ENCODE peak calls at places on chromosomes 11 and 22, in eight cellular contexts. Q is BJ, A is fibroblast of lung, H is A549, Z is left lung, I is tibial nerve, T is lower leg skin, J is astrocyte of the spinal cord. K is an unnamed sample.

GRCh38 chr11:12440565-12440964 is 63.2 kb downstream of the PARVA start:
- DNase-seq in Q (no peak), A (no peak), H (no peak), Z (no peak), I (no peak), T (no peak), J (no peak), K (no peak)

GRCh38 chr22:35455529-35455928 is 55.6 kb downstream of the MCM5 start:
- DNase-seq in Q (no peak), A (no peak), H (no peak), Z (no peak), I (no peak), T (no peak), J (no peak), K (no peak)

GRCh38 chr11:66100272-66101037 is 30.4 kb downstream of the PACS1 start:
- DNase-seq in Q (no peak), A (peak), H (peak), Z (peak), I (peak), T (peak), J (peak), K (peak)

GRCh38 chr11:68002943-68003845 is 703 bp downstream of the UNC93B1 start:
- DNase-seq in Q (no peak), A (no peak), H (peak), Z (peak), I (no peak), T (no peak), J (no peak), K (peak)

GRCh38 chr22:23261900-23262450 is 81.7 kb downstream of the BCR start:
- DNase-seq in Q (no peak), A (no peak), H (no peak), Z (no peak), I (no peak), T (no peak), J (no peak), K (no peak)

GRCh38 chr11:124762624-124763155 is 600 bp upstream of the ESAM start:
- DNase-seq in Q (no peak), A (no peak), H (peak), Z (peak), I (no peak), T (no peak), J (no peak), K (no peak)

GRCh38 chr11:1521382-1522080 is 35.0 kb upstream of the MOB2 start:
- DNase-seq in Q (no peak), A (no peak), H (no peak), Z (peak), I (no peak), T (no peak), J (no peak), K (no peak)

GRCh38 chr11:26276798-26277424 is 55.0 kb upstream of the ANO3 start:
- DNase-seq in Q (peak), A (peak), H (peak), Z (no peak), I (peak), T (peak), J (peak), K (peak)

GRCh38 chr11:69352715-69353325 is 58.9 kb downstream of the MYEOV start:
- DNase-seq in Q (peak), A (peak), H (peak), Z (no peak), I (no peak), T (peak), J (peak), K (peak)

GRCh38 chr22:27473533-27473932 is 328.0 kb downstream of the MN1 start:
- DNase-seq in Q (no peak), A (no peak), H (peak), Z (no peak), I (no peak), T (no peak), J (no peak), K (peak)

GRCh38 chr11:132312616-132313210 is 942.3 kb downstream of the NTM start:
- DNase-seq in Q (no peak), A (peak), H (peak), Z (no peak), I (no peak), T (no peak), J (peak), K (peak)

GRCh38 chr11:10899542-10899830 is 41.6 kb upstream of the ZBED5 start:
- DNase-seq in Q (no peak), A (no peak), H (no peak), Z (peak), I (no peak), T (peak), J (no peak), K (peak)

DNA sequence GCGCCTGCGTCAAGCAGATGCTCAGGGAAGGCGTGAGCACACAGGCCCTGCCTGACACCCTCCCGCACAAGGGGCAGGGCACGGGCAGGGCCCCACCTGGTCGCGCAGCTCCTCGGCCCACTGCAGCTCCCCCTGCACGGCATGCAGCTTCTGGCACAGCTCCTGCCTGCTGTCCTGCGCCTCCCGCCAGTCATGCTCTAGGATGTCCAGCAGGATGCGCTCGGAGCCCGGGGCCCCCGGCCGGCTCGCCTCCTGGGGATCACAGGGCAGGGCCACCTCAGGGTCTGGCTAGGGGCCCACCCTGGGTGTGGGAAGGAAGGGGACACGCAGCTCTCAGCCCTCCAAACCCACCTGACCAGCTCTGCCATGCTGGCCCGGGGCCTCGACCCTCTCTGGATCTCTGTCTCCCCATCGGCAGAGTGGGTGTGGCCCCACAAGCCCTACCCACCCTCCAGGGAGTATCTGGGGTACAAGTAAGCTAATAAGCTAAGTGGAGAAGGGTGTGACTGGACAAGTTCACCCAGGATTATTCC is 10.7 kb downstream of the CARD10 start:
- DNase-seq in Q (no peak), A (no peak), H (no peak), Z (no peak), I (no peak), T (no peak), J (no peak), K (peak)
- TF ChIP-seq CTCF in Q (no peak), A (no peak), H (no peak), Z (no peak), I (no peak), T (no peak), J (no peak), K (no peak)

GRCh38 chr11:70880416-70880815 is 372.0 kb downstream of the SHANK2 start:
- DNase-seq in Q (no peak), A (no peak), H (no peak), Z (no peak), I (no peak), T (no peak), J (no peak), K (no peak)

GRCh38 chr11:70881948-70882715 is 370.2 kb downstream of the SHANK2 start:
- DNase-seq in Q (no peak), A (no peak), H (no peak), Z (peak), I (no peak), T (no peak), J (no peak), K (no peak)

GRCh38 chr11:70883323-70883940 is 368.9 kb downstream of the SHANK2 start:
- DNase-seq in Q (no peak), A (no peak), H (no peak), Z (peak), I (no peak), T (no peak), J (no peak), K (no peak)

GRCh38 chr11:70883973-70884688 is 368.2 kb downstream of the SHANK2 start:
- DNase-seq in Q (no peak), A (no peak), H (no peak), Z (peak), I (peak), T (no peak), J (no peak), K (no peak)

GRCh38 chr11:70882716-70883085 is 369.7 kb downstream of the SHANK2 start:
- DNase-seq in Q (no peak), A (no peak), H (no peak), Z (peak), I (no peak), T (no peak), J (no peak), K (no peak)
- H3K4me3 ChIP-seq in Q (no peak), A (no peak), H (no peak), Z (no peak), I (no peak), T (no peak), J (no peak), K (no peak)

DNA sequence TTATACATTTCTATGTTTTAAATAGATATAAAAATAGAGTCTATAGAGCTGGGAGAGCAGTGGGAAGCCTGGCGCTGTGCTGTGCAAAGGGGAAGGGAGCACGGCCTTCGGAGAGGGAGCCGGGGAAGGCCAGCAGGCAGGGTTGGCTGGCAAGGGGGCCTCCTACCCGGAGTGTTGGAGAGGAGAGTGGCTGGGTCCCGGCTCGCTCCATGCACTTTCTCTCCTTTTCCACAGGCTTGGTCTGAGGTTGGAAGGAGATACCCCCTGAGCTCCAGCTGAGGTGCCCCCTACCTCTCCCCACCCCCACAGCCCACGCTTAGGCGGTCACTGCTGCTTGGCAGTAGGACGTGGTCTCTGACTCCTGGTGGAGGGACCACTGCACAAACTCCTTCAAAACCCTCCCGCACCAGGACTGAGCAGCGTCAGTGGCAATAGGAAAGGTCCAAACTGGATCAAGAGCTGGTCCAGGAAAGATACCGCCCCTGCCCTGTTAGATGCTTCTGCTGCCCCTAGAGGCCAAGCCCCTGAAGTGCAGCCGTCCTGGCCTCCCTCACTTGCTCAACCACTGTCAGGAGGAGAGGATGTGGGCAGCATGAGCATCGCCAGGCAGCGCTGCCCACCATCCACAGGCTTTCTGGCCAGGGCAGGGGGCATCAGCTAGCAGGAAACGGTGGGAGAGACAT is 52.9 kb downstream of the SYT13 start:
- DNase-seq in Q (no peak), A (peak), H (peak), Z (peak), I (peak), T (peak), J (peak), K (peak)
- TF ChIP-seq CTCF in Q (peak), A (peak), H (peak), Z (peak), I (peak), T (no peak), J (peak), K (peak)

DNA sequence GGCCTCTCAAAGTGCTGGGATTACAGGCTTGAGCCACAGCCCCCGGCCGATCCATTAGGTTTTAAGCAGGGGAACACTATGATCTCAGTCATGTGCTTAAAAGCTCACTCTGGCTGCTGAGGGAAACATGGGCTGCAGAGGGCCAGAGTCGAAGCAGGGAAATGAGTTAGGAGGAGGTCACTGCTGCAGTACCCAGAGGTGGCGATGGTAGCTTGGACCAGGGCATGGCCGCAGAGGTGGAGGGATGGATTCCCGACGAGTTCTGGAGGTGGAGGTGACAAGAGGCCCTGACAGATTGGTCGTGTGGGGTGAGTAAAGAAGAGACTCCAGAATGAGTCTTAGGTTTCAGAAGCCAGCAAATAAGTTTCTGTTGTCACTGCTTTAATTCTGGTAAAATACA is 54.4 kb upstream of the INCENP start:
- DNase-seq in Q (no peak), A (no peak), H (no peak), Z (no peak), I (no peak), T (no peak), J (no peak), K (no peak)
- H3K4me3 ChIP-seq in Q (no peak), A (no peak), H (no peak), Z (no peak), I (no peak), T (no peak), J (no peak), K (no peak)

GRCh38 chr11:133516845-133517244 is 15.5 kb downstream of the OPCML start:
- DNase-seq in Q (no peak), A (no peak), H (no peak), Z (no peak), I (no peak), T (no peak), J (no peak), K (no peak)

GRCh38 chr11:133518702-133519264 is 13.5 kb downstream of the OPCML start:
- DNase-seq in Q (no peak), A (no peak), H (no peak), Z (no peak), I (no peak), T (no peak), J (no peak), K (no peak)

GRCh38 chr11:133522344-133522743 is 10.0 kb downstream of the OPCML start:
- DNase-seq in Q (no peak), A (no peak), H (no peak), Z (no peak), I (no peak), T (no peak), J (no peak), K (no peak)

GRCh38 chr11:133520707-133521106 is 11.6 kb downstream of the OPCML start:
- DNase-seq in Q (no peak), A (no peak), H (peak), Z (no peak), I (no peak), T (no peak), J (no peak), K (no peak)

DNA sequence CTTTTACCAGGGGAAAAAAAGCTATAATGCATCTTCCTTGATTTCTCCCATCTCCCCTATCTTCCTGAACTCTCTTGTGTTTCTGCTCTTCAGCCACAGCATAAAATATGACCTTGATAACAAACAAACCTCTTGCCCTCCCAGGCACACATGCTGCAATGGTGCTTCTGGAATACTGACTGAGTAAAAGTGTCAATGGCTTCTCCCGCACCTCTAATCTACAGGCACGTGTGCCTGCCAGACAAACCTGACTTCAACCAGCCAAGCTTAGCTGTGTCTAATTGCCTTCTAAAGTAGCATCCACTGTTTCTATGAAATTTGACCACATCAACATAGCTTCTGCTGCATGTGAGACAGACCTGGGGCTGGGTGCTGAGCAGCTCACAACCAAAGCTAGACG is 12.7 kb downstream of the OPCML start:
- DNase-seq in Q (no peak), A (no peak), H (no peak), Z (no peak), I (no peak), T (no peak), J (no peak), K (no peak)
- TF ChIP-seq CTCF in Q (no peak), A (no peak), H (no peak), Z (no peak), I (no peak), T (no peak), J (no peak), K (no peak)

DNA sequence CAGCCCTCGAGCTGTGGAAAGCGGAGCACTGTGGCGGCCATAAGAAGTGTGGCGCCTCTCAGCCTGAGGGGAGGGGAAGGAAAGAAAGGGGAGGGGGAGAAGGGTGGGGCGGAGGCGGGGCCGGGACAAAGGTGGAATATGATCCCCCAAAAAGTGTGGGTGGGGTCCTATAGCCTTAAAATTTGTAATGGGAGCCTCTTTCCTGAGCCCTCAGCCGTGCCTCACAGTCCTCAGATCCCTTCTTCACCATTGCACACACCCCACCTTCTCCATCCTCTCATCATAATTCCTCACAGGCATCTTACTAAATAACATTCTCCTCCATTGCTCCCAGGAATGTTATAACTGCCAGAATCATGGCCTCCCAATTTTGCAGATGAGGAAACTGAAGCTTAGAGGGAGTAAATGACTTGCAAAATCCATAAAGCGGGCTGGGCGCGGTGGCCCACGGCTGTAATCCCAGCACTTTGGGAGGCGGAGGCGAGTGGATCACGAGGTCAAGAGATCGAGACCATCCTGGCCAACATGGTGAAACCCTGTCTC is 600 bp upstream of the RAB6A start:
- DNase-seq in Q (no peak), A (no peak), H (no peak), Z (no peak), I (no peak), T (no peak), J (no peak), K (peak)
- H3K4me3 ChIP-seq in Q (peak), A (peak), H (peak), Z (peak), I (peak), T (no peak), J (peak), K (peak)

GRCh38 chr22:46933526-46933925 is 171.1 kb downstream of the TBC1D22A start:
- DNase-seq in Q (no peak), A (no peak), H (no peak), Z (no peak), I (no peak), T (no peak), J (no peak), K (no peak)

GRCh38 chr22:46931881-46932280 is 169.4 kb downstream of the TBC1D22A start:
- DNase-seq in Q (no peak), A (peak), H (no peak), Z (no peak), I (no peak), T (no peak), J (peak), K (peak)

GRCh38 chr22:46933040-46933439 is 170.6 kb downstream of the TBC1D22A start:
- DNase-seq in Q (no peak), A (no peak), H (no peak), Z (no peak), I (no peak), T (no peak), J (no peak), K (no peak)

GRCh38 chr22:46929689-46930225 is 167.3 kb downstream of the TBC1D22A start:
- DNase-seq in Q (no peak), A (no peak), H (no peak), Z (no peak), I (no peak), T (no peak), J (no peak), K (no peak)

DNA sequence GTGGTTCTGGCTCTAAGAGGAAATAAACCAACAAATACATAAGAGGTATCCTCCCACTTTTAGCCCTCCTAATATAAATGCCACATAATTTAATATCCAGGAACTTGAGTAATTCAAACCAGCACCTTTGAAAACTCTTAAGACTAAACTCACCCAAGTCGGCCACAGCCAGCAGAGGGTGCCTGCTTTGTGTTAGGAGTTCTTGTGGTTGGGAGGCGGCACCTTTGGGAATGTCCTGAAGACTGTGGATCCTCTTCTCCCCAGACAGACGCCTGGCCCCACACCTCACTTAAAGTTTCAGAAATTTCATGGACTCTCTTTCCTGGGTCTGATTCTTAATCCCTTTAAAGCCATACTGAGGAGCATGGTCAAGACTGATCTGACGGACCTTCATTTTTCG is 169.0 kb downstream of the TBC1D22A start:
- DNase-seq in Q (no peak), A (peak), H (peak), Z (no peak), I (no peak), T (no peak), J (peak), K (peak)
- TF ChIP-seq CTCF in Q (peak), A (no peak), H (no peak), Z (no peak), I (no peak), T (no peak), J (peak), K (peak)

GRCh38 chr11:61724437-61724836 is 28.0 kb upstream of the MYRF start:
- DNase-seq in Q (no peak), A (no peak), H (no peak), Z (no peak), I (no peak), T (no peak), J (no peak), K (no peak)

GRCh38 chr11:61727401-61727811 is 25.0 kb upstream of the MYRF start:
- DNase-seq in Q (no peak), A (no peak), H (no peak), Z (no peak), I (no peak), T (no peak), J (no peak), K (no peak)

GRCh38 chr11:61728066-61728939 is 24.1 kb upstream of the MYRF start:
- DNase-seq in Q (no peak), A (peak), H (no peak), Z (no peak), I (no peak), T (no peak), J (no peak), K (no peak)

GRCh38 chr11:61726775-61727174 is 25.7 kb upstream of the MYRF start:
- DNase-seq in Q (no peak), A (no peak), H (no peak), Z (no peak), I (no peak), T (no peak), J (no peak), K (no peak)

DNA sequence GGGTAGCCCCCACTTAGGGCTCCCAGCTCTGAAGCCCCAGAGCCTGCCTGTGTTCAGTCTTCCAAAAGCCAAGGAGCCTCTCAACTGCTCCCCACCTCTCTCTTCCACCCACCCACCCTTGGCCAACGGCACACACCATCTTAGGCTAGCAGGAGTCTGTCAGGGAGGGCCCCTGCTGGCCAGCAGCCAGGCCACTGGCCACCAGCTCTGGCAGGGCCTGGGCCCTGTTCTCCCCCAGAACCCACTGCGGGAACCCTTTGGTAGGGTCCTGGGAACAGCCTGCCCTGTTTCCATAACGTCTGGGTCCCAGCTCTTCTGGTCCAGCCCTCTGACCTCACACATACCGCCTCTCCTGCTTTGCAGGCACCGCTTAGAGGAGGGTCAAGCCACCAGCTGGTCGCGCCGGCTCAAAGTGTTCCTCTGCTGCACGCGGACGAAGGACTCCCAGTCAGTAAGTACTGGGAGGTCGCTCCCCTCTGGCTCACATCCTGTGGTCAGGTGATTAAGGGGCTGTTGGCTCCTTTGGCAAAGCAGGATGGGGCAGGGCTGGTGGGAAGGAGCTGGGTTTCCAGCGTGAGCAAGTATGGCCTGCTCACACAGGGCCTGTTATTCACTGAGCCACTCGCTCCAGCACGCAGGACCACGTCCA is 26.7 kb upstream of the MYRF start:
- DNase-seq in Q (no peak), A (peak), H (no peak), Z (no peak), I (no peak), T (no peak), J (peak), K (peak)
- H3K4me3 ChIP-seq in Q (no peak), A (no peak), H (no peak), Z (no peak), I (no peak), T (no peak), J (no peak), K (no peak)

K was measured in epithelial cell of esophagus.